ENCODE peak calls at places on chromosomes 12 and 14, in ten cellular contexts. V is neuronal stem cell, T is Caco-2, J is keratinocyte, P is right cardiac atrium, W is mesendoderm, I is heart right ventricle, O is thyroid gland, M is psoas muscle, C is breast epithelium. R is an unnamed sample.

GRCh38 chr12:21940972-21941521 is at the start of gene ABCC9:
- DNase-seq in V (peak; percentile 46), T (peak; percentile 83), W (peak; percentile 63), M (peak; percentile 72), J (no peak), P (peak; percentile 86), C (no peak), O (peak; percentile 54), I (peak; percentile 64), R (peak; percentile 75)

GRCh38 chr12:49932746-49933145 is 17.8 kb upstream of the AQP2 start:
- DNase-seq in V (no peak), I (no peak), M (no peak), W (no peak), C (peak; percentile 25), O (no peak), T (no peak), J (no peak), P (no peak), R (no peak)

GRCh38 chr14:48723841-48724495 is 862.2 kb downstream of the RPS29 start:
- DNase-seq in O (no peak), T (no peak), M (no peak), J (no peak), I (no peak), W (peak; percentile 23), V (no peak), C (no peak), P (no peak), R (no peak)

GRCh38 chr12:69851976-69852375 is 26.9 kb downstream of the MYRFL start:
- DNase-seq in M (no peak), I (no peak), P (no peak), J (no peak), V (no peak), C (no peak), T (no peak), W (no peak), O (no peak), R (no peak)

GRCh38 chr14:73760598-73761586 is 46.7 kb upstream of the PNMA1 start:
- DNase-seq in I (no peak), P (no peak), C (no peak), M (no peak), V (no peak), T (no peak), J (no peak), W (no peak), O (no peak), R (no peak)

GRCh38 chr12:132327351-132328171 is 1.8 kb downstream of the GALNT9 start:
- DNase-seq in J (no peak), C (no peak), W (peak; percentile 62), I (no peak), P (no peak), V (no peak), O (peak; percentile 84), T (no peak), M (peak; percentile 54), R (peak; percentile 62)

GRCh38 chr12:16600525-16600924 is 5.4 kb downstream of the LMO3 start:
- DNase-seq in O (peak; percentile 59), V (no peak), I (no peak), P (no peak), T (no peak), C (no peak), J (no peak), W (no peak), M (no peak), R (no peak)

GRCh38 chr12:49865782-49866135 is 22.9 kb upstream of the BCDIN3D start:
- DNase-seq in M (no peak), V (no peak), W (no peak), C (no peak), J (no peak), T (no peak), O (no peak), I (no peak), P (no peak), R (no peak)

GRCh38 chr12:131390408-131391100 is 320.3 kb upstream of the SFSWAP start:
- DNase-seq in W (peak; percentile 69), P (no peak), J (no peak), M (no peak), O (peak; percentile 37), T (peak; percentile 65), V (peak; percentile 56), C (no peak), I (no peak), R (no peak)

GRCh38 chr14:90513151-90514014 is 116.6 kb downstream of the CALM1 start:
- DNase-seq in W (peak; percentile 63), M (no peak), I (peak; percentile 73), T (peak; percentile 89), P (peak; percentile 96), J (no peak), C (peak; percentile 82), O (peak; percentile 95), V (no peak), R (no peak)

GRCh38 chr12:124687695-124688301 is 120.4 kb upstream of the NCOR2 start:
- DNase-seq in W (no peak), V (no peak), P (peak; percentile 84), M (peak; percentile 35), C (no peak), O (peak; percentile 21), J (no peak), T (no peak), I (peak; percentile 48), R (peak; percentile 33)

GRCh38 chr12:66708704-66709443 is 30.0 kb upstream of the GRIP1 start:
- DNase-seq in M (no peak), J (no peak), P (no peak), O (no peak), I (no peak), C (no peak), V (no peak), T (no peak), W (no peak), R (no peak)

GRCh38 chr12:54700301-54700700 is 52.1 kb upstream of the DCD start:
- DNase-seq in C (no peak), V (no peak), T (no peak), P (no peak), J (no peak), I (no peak), W (peak; percentile 53), O (no peak), M (no peak), R (no peak)

GRCh38 chr12:98259667-98260066 is 255.7 kb upstream of the TMPO start:
- DNase-seq in T (no peak), O (no peak), C (no peak), V (no peak), P (no peak), W (no peak), M (no peak), J (no peak), I (no peak), R (no peak)

GRCh38 chr12:6819069-6820030 is 2.3 kb upstream of the GPR162 start:
- DNase-seq in T (no peak), V (no peak), M (no peak), O (no peak), J (no peak), W (peak; percentile 30), P (no peak), C (no peak), I (no peak), R (no peak)

GRCh38 chr12:16349132-16349463 is 1.7 kb downstream of the MGST1 start:
- DNase-seq in T (peak; percentile 11), V (no peak), C (peak; percentile 59), M (peak; percentile 73), P (peak; percentile 70), O (peak; percentile 71), W (peak; percentile 76), J (no peak), I (no peak), R (no peak)

GRCh38 chr12:98758331-98758730 is 113.2 kb downstream of the APAF1 start:
- DNase-seq in T (no peak), I (no peak), M (peak; percentile 47), O (no peak), J (no peak), V (no peak), P (peak; percentile 70), W (no peak), C (no peak), R (no peak)

GRCh38 chr12:62434504-62435336 is 31.9 kb upstream of the MON2 start:
- DNase-seq in M (no peak), V (no peak), J (no peak), I (no peak), P (no peak), T (peak; percentile 43), C (no peak), W (no peak), O (peak; percentile 13), R (no peak)

GRCh38 chr12:113766880-113767878 is 198.9 kb downstream of the RBM19 start:
- DNase-seq in J (peak; percentile 48), T (peak; percentile 52), C (no peak), V (peak; percentile 58), I (no peak), M (no peak), O (no peak), W (peak; percentile 91), P (no peak), R (no peak)
- H3K4me1 ChIP-seq in J (peaks cover 7% of the 10 kb centered on the region), T (peaks cover 32% of the 10 kb centered on the region), C (no peaks in the 10 kb centered on the region), V (peaks cover 22% of the 10 kb centered on the region), I (no peaks in the 10 kb centered on the region), M (no peaks in the 10 kb centered on the region), O (no peaks in the 10 kb centered on the region), W (no peaks in the 10 kb centered on the region), P (no peaks in the 10 kb centered on the region), R (no peaks in the 10 kb centered on the region)

DNA sequence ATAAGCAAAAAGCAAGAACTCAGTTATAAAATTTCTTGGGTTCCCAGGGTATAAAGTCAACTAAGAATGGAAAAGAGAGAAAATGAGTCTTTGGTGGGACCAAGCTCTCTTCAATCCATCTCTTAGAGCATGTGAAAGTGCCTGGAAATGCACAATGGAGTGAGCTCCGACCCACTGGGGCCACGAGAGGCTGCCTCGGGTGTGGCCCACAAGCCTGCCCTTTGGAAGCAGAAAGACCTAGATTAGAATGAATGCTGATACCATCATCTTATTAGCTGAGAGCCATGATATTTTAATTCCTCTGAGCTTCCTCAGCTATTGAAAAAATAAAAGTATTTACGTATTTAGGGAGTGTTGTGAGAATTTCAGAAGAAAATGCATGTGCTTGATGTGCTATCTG is 42.5 kb upstream of the HDAC7 start:
- DNase-seq in W (no peak), O (no peak), I (no peak), M (no peak), T (no peak), J (no peak), C (no peak), V (no peak), P (no peak), R (no peak)
- H3K4me1 ChIP-seq in W (no peaks in the 10 kb centered on the region), O (no peaks in the 10 kb centered on the region), I (no peaks in the 10 kb centered on the region), M (no peaks in the 10 kb centered on the region), T (no peaks in the 10 kb centered on the region), J (peaks cover 44% of the 10 kb centered on the region), C (no peaks in the 10 kb centered on the region), V (no peaks in the 10 kb centered on the region), P (no peaks in the 10 kb centered on the region), R (no peaks in the 10 kb centered on the region)

GRCh38 chr12:123092866-123093265 is 58.0 kb downstream of the PITPNM2 start:
- DNase-seq in M (no peak), J (no peak), T (no peak), O (no peak), P (no peak), W (no peak), C (no peak), I (no peak), V (no peak), R (no peak)
- H3K4me1 ChIP-seq in M (peaks cover 56% of the 10 kb centered on the region), J (peaks cover 21% of the 10 kb centered on the region), T (peaks cover 29% of the 10 kb centered on the region), O (no peaks in the 10 kb centered on the region), P (peaks cover 37% of the 10 kb centered on the region), W (peaks cover 2% of the 10 kb centered on the region), C (no peaks in the 10 kb centered on the region), I (peaks cover 78% of the 10 kb centered on the region), V (no peaks in the 10 kb centered on the region), R (peaks cover 49% of the 10 kb centered on the region)

DNA sequence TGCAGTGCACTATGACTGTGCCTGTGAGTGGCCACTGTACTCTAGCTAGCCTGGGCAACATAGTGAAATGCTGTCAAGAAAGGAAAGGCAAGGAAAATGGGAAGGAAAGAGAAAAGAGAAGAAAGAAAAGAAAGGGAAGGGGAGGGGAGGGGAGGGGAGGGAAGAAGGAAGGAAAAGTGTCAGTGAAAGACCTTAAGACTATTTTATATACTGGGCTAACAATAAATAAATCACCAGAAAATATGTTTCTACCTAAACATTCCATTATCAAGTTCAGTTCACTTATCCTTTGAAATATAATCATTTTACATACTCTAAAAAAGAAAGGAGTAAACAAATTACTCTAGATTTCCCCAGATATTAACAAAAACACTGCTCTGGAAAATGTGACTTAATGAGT is 22.1 kb downstream of the COCH start:
- DNase-seq in J (no peak), V (no peak), M (no peak), W (no peak), T (no peak), C (no peak), P (no peak), O (no peak), I (no peak), R (no peak)
- H3K4me1 ChIP-seq in J (no peaks in the 10 kb centered on the region), V (no peaks in the 10 kb centered on the region), M (no peaks in the 10 kb centered on the region), W (no peaks in the 10 kb centered on the region), T (no peaks in the 10 kb centered on the region), C (no peaks in the 10 kb centered on the region), P (no peaks in the 10 kb centered on the region), O (no peaks in the 10 kb centered on the region), I (no peaks in the 10 kb centered on the region), R (no peaks in the 10 kb centered on the region)